ENCODE peak calls at places on chromosome X, in four cellular contexts. S is A549, P is K562, H is tibial nerve. T is an unnamed sample. For H3K4me1, the result is how much of the 10 kb centered on the place peaks cover.

GRCh38 chrX:129737921-129738320 is 858 bp upstream of the XPNPEP2 start:
- DNase-seq in S (no peak), P (no peak), H (no peak), T (no peak)

GRCh38 chrX:31063114-31063513 is 8.7 kb downstream of the FTHL17 start:
- DNase-seq in S (no peak), P (no peak), H (no peak), T (no peak)

GRCh38 chrX:148530464-148531077 is 30.2 kb downstream of the AFF2 start:
- DNase-seq in S (peak), P (no peak), H (peak), T (no peak)

GRCh38 chrX:120250522-120251271 is at the start of gene ZBTB33:
- DNase-seq in S (peak), P (peak), H (peak), T (peak)

GRCh38 chrX:111483876-111484275 is 27.6 kb upstream of the SERTM2 start:
- DNase-seq in S (no peak), P (no peak), H (no peak), T (no peak)

GRCh38 chrX:20060961-20061868 is 55.5 kb downstream of the MAP7D2 start:
- DNase-seq in S (no peak), P (no peak), H (no peak), T (no peak)

GRCh38 chrX:21166302-21166982 is 207.8 kb upstream of the CNKSR2 start:
- DNase-seq in S (peak), P (no peak), H (no peak), T (no peak)

GRCh38 chrX:69179380-69179911 is 14.2 kb upstream of the PJA1 start:
- DNase-seq in S (no peak), P (no peak), H (no peak), T (peak)

GRCh38 chrX:41176263-41176662 is 91.0 kb downstream of the USP9X start:
- DNase-seq in S (no peak), P (no peak), H (no peak), T (no peak)

GRCh38 chrX:133375558-133376340 is 39.5 kb downstream of the GPC4 start:
- DNase-seq in S (no peak), P (no peak), H (no peak), T (peak)

GRCh38 chrX:147550217-147550616 is 361.5 kb upstream of the FMR1 start:
- DNase-seq in S (no peak), P (no peak), H (no peak), T (no peak)

GRCh38 chrX:108178099-108178498 is 86.5 kb downstream of the ATG4A start:
- DNase-seq in S (no peak), P (no peak), H (no peak), T (no peak)

DNA sequence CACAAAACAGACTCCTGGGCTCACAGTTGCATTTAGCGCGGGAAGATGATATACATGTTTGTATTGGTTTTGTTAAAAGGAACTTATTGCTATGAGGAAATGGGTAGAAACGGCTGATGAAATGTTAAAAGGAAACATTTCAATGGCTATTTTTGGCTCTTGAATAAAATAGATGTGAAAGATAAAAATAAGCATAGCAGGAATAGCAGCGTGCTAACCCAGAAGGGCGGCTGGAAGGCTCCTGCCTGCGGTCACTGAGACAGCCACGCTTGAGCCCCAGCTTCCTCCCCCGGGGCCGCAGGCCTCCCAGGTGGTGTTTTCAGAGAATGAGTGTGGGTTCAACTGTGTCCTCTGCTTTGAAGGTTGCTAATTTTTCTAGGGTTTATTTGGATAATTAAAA is 35.0 kb upstream of the CLCN4 start:
- DNase-seq in S (no peak), P (no peak), H (no peak), T (no peak)
- H3K4me1 ChIP-seq in S (under half), P (under half), H (under half), T (under half)

GRCh38 chrX:13001097-13001496 is 26.2 kb downstream of the TMSB4X start:
- DNase-seq in S (no peak), P (no peak), H (no peak), T (no peak)
- H3K4me3 ChIP-seq in S (no peak), P (no peak), H (no peak), T (no peak)

GRCh38 chrX:15675490-15675921 is 10.9 kb upstream of the CLTRN start:
- DNase-seq in S (peak), P (peak), H (peak), T (peak)
- TF ChIP-seq EP300 in S (no peak), P (no peak), H (peak), T (no peak)

DNA sequence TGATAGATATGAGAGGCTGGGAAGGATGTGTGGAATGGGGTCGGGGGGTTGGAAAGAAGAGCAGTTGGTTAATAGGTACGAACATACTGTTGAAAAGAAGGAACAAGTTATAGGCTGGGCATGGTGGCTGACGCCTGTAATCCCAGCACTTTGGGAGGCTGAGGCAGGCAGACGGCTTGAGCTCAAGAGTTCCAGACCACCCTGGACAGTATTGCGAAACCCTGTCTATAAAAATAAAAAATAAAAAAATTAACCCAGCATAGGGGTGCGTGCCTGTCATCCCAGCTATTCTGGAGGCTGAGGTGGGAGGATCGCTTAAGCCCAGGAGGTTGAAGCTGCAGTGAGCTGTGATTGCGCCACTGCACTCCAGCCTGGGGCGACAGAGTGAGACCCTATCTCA is 58.5 kb upstream of the NHSL2 start:
- DNase-seq in S (no peak), P (no peak), H (no peak), T (no peak)
- H3K4me1 ChIP-seq in S (under half), P (under half), H (under half), T (under half)

DNA sequence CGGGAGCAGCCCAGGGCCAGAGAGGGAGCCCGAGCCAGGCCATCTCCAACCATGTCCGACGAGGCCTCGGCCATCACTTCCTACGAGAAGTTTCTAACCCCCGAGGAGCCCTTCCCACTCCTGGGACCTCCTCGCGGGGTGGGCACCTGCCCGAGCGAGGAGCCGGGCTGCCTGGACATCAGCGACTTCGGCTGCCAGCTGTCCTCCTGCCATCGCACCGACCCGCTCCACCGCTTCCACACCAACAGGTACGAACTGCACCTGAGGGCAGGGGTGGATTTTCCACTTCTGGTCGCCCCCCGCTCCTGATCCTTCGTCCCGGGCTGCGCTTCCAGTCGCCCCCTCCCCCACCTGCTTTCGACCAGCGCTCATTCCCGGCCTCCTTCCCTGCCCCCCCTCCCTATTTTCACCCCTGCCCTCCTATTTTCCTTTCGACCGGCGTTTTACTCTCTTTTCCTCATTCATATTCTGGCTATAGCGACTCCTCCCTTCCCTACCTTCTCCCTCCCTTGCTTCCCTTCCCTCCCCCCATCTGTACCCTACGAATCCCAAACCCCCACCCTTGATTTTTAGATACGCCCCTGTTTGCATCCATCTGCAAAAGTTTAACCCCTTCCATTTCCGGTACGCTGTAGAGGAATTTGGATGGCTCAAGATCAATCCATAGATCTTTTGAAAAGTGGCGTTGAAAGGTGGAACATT is 633 bp downstream of the FAM199X start:
- DNase-seq in S (no peak), P (peak), H (peak), T (no peak)
- H3K4me3 ChIP-seq in S (peak), P (peak), H (peak), T (peak)

GRCh38 chrX:46648660-46649059 is 75.1 kb downstream of the CHST7 start:
- DNase-seq in S (no peak), P (no peak), H (no peak), T (no peak)
- TF ChIP-seq EP300 in S (no peak), P (no peak), H (no peak), T (no peak)

GRCh38 chrX:153968255-153968654 is 3.4 kb downstream of the HCFC1 start:
- DNase-seq in S (no peak), P (no peak), H (no peak), T (no peak)
- H3K4me1 ChIP-seq in S (under half), P (half or more), H (under half), T (under half)

DNA sequence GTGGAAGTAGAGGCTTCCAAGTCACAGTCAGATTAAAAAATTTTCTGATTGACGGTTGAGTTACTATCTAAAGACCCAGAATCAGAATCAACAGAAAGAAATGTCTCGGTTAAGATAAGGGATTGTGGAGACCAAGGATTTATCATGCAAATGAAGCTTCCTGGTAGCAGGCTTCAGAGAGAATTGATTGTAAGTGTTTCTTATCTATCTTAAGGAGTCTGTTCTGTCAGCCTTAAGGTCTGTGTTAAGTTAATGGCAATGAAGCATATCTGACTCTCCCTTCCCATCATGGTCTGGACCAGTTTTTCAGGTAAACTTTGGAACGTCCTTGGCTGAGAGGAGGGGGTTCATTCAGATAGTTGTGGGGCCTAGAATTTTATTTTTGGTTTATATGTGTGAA is 780.2 kb downstream of the FAM133A start:
- DNase-seq in S (no peak), P (no peak), H (no peak), T (no peak)
- H3K4me3 ChIP-seq in S (no peak), P (no peak), H (no peak), T (no peak)

GRCh38 chrX:39953879-39954278 is 143.9 kb downstream of the BCOR start:
- DNase-seq in S (peak), P (peak), H (peak), T (no peak)
- TF ChIP-seq EP300 in S (no peak), P (no peak), H (peak), T (no peak)